ENCODE peak calls at places on chromosomes 4 and X, in ten cellular contexts. C is IMR-90; Y is WTC11; K is CD4-positive, alpha-beta T cell; L is cardiac muscle cell; R is body of pancreas; A is hepatocyte; J is lung; G is sigmoid colon; X is GM23338. V is an unnamed sample.

GRCh38 chrX:91434351-91435168 is at the start of gene PABPC5:
- DNase-seq in K (no peak), G (peak; percentile 93), R (peak; percentile 49), Y (peak; percentile 80), J (peak; percentile 56), X (peak; percentile 76), C (peak; percentile 82), A (peak; percentile 89), L (peak; percentile 76), V (no peak)

GRCh38 chr4:54525602-54526001 is 132.2 kb upstream of the KIT start:
- DNase-seq in G (no peak), L (peak; percentile 95), X (no peak), R (no peak), Y (no peak), J (no peak), A (no peak), K (no peak), C (peak; percentile 91), V (no peak)

GRCh38 chr4:1012031-1012739 is 759 bp downstream of the FGFRL1 start:
- DNase-seq in A (peak; percentile 70), C (no peak), G (peak; percentile 78), L (peak; percentile 36), X (peak; percentile 47), Y (peak; percentile 45), K (peak; percentile 23), J (peak; percentile 44), R (peak; percentile 56), V (peak; percentile 48)

GRCh38 chr4:41268024-41268423 is 11.3 kb downstream of the UCHL1 start:
- DNase-seq in G (no peak), C (no peak), J (no peak), L (no peak), R (no peak), Y (no peak), X (no peak), A (no peak), K (no peak), V (no peak)

GRCh38 chr4:99856166-99856565 is 38.1 kb downstream of the LAMTOR3 start:
- DNase-seq in G (no peak), R (peak; percentile 31), L (peak; percentile 51), K (no peak), X (no peak), C (peak; percentile 50), A (no peak), Y (no peak), J (no peak), V (no peak)

GRCh38 chr4:2042947-2043395 is 16.2 kb upstream of the NAT8L start:
- DNase-seq in G (no peak), C (no peak), L (no peak), A (no peak), J (no peak), Y (no peak), X (no peak), R (no peak), K (no peak), V (no peak)

GRCh38 chr4:185381794-185382193 is 13.9 kb downstream of the LRP2BP start:
- DNase-seq in K (no peak), R (no peak), C (peak; percentile 24), A (no peak), J (no peak), Y (no peak), X (no peak), L (peak; percentile 62), G (no peak), V (no peak)

GRCh38 chrX:35890699-35891098 is 28.8 kb upstream of the CFAP47 start:
- DNase-seq in C (peak; percentile 11), Y (peak; percentile 29), G (no peak), K (no peak), X (peak; percentile 71), J (peak; percentile 37), L (peak; percentile 41), R (peak; percentile 69), A (peak; percentile 75), V (no peak)

DNA sequence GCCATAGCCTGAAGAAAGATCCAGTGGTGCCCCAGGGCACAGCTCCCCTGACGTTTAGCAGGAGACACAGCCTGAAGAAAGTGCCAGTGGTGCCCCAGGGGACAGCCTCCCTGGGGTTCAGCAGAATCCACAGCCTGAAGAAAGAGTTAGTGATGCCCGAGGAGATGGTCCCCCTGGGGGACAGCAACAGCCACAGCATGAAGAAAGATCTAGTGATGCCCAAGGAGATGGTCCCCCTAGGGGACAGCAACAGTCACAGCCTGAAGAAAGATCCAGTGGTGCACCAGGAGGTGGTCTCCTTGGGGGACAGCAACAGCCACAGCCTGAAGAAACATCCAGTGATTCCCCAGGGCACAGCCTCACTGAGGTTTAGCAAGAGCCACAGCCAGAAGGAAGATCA is 2.8 kb downstream of the TEX13C start:
- DNase-seq in J (no peak), K (no peak), Y (no peak), X (no peak), C (no peak), R (no peak), L (no peak), A (no peak), G (no peak), V (no peak)
- TF ChIP-seq CTCF in J (no peak), K (no peak), Y (no peak), X (no peak), C (peak; percentile 7), R (no peak), L (no peak), A (no peak), G (no peak), V (no peak)

GRCh38 chrX:153029875-153030274 is 26.4 kb upstream of the PNMA3 start:
- DNase-seq in J (no peak), A (no peak), C (no peak), K (no peak), Y (no peak), X (no peak), R (no peak), G (no peak), L (no peak), V (no peak)

GRCh38 chrX:153029162-153029561 is 27.1 kb upstream of the PNMA3 start:
- DNase-seq in Y (no peak), G (no peak), X (no peak), A (no peak), C (no peak), J (no peak), R (no peak), K (no peak), L (no peak), V (no peak)

GRCh38 chrX:153030801-153031200 is 25.5 kb upstream of the PNMA3 start:
- DNase-seq in L (no peak), J (no peak), X (no peak), G (no peak), R (no peak), Y (no peak), K (no peak), A (no peak), C (no peak), V (no peak)

DNA sequence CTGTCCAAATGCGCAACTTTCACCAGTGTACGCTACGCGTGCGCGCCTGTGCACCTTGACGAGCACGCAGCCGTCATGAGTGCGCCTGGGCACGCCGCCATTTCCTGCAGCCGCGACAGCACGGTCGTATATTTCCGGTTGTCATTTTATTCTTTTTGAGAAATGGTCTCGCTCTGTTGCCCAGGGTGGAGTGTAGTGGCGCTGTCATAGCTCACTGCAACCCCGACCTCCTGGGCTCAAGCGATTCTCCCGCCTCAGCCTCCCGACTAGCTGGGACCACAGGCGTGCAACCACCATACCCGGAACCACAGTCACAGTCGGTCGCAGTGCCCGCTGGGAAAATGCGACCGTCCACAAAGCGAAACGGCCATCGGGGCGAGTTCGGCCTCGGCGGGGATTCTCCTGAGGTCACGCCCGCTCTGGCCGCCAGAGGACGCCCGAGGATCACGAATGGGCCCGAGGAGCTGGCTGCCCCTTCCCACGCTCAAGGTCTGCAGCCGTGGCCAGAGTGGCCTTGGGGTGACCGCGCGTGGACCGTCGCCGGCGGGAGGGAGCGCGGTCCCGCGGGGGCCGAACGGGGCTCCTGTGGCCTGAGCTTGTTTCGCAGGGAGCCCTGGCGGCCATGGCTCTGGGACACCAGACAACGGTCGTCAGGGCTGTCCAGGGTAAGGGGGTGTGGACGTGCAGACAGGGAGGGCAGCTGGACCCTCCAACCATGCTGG is 23.7 kb upstream of the PNMA3 start:
- DNase-seq in R (peak; percentile 66), L (peak; percentile 63), J (peak; percentile 74), Y (peak; percentile 64), G (peak; percentile 84), C (peak; percentile 18), X (peak; percentile 64), A (peak; percentile 71), K (peak; percentile 51), V (peak; percentile 46)
- TF ChIP-seq CTCF in R (peak; percentile 89), L (peak; percentile 71), J (peak; percentile 71), Y (peak; percentile 77), G (peak; percentile 83), C (peak; percentile 80), X (peak; percentile 57), A (peak; percentile 76), K (peak; percentile 70), V (peak; percentile 66)

GRCh38 chrX:21758488-21758887 is 572 bp upstream of the SMPX start:
- DNase-seq in G (no peak), R (no peak), X (no peak), Y (no peak), A (no peak), L (no peak), J (no peak), C (no peak), K (no peak), V (no peak)
- TF ChIP-seq CTCF in G (no peak), R (no peak), X (no peak), Y (no peak), A (no peak), L (no peak), J (no peak), C (no peak), K (no peak), V (no peak)

GRCh38 chr4:139605516-139605915 is 49.5 kb upstream of the SETD7 start:
- DNase-seq in G (no peak), R (no peak), J (no peak), Y (no peak), L (no peak), C (no peak), X (no peak), K (no peak), A (no peak), V (no peak)

GRCh38 chr4:139607302-139608060 is 51.5 kb upstream of the SETD7 start:
- DNase-seq in G (no peak), K (no peak), J (no peak), C (no peak), L (no peak), Y (no peak), X (no peak), R (no peak), A (no peak), V (no peak)

GRCh38 chr4:139606600-139607301 is 50.7 kb upstream of the SETD7 start:
- DNase-seq in K (no peak), C (peak; percentile 70), X (no peak), R (no peak), G (no peak), L (peak; percentile 49), J (no peak), A (no peak), Y (no peak), V (no peak)

GRCh38 chr4:139611391-139611790 is 54.2 kb upstream of the MGST2 start:
- DNase-seq in L (no peak), X (no peak), A (no peak), K (no peak), J (no peak), G (no peak), C (no peak), R (no peak), Y (no peak), V (no peak)

DNA sequence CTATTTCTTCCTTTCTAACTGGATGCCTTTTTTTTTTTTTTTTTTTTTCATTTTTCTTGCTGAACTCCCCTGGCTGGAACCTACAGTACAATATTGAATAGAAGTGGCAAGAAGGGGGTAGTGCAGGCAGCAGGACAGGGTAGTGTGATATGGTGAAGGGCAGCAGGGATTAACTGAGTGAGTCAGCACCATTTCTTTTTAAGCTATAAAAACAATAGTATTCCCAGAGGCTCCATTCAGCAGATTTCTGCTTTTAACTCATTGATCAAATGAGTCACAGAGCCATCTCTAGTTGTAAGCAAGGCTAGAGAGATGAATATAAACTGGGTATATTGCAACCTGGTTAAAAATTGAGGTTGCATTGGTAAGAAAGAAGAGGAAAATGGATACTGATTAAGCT is 53.6 kb upstream of the SETD7 start:
- DNase-seq in Y (no peak), J (no peak), K (no peak), G (no peak), L (peak; percentile 28), C (peak; percentile 83), X (no peak), R (no peak), A (no peak), V (no peak)
- TF ChIP-seq CTCF in Y (no peak), J (no peak), K (no peak), G (no peak), L (no peak), C (no peak), X (no peak), R (no peak), A (no peak), V (no peak)

V was measured in D721Med.